ENCODE peak calls at places on chromosomes 5 and 9, in eight cellular contexts. One of them, this sample, is unnamed.

GRCh38 chr5:172426086-172426485 is 28.2 kb downstream of the SH3PXD2B start:
- DNase-seq in NCI-H1436: no peak
- DNase-seq in NCI-H1092 treated with DMSO at 0.1 percent for 48 hours: no peak
- DNase-seq in DMS53: no peak
- DNase-seq in stimulated activated CD8-positive, alpha-beta memory T cell treated with anti-CD3 and anti-CD28 coated beads, Interleukin-7, amount 100 ng/mL, for 48 hours: no peak
- DNase-seq in AG09319: no peak
- DNase-seq in activated gamma-delta T cell treated with anti-CD3 and anti-CD28 coated beads, Interleukin-2, amount 50 U/mL, for 16 hours: no peak
- DNase-seq in NB4: no peak
- DNase-seq in this sample: no peak

GRCh38 chr5:41270423-41271251 is 57.3 kb upstream of the C6 start:
- DNase-seq in NCI-H1436: peak
- DNase-seq in NCI-H1092 treated with DMSO at 0.1 percent for 48 hours: no peak
- DNase-seq in DMS53: peak
- DNase-seq in stimulated activated CD8-positive, alpha-beta memory T cell treated with anti-CD3 and anti-CD28 coated beads, Interleukin-7, amount 100 ng/mL, for 48 hours: no peak
- DNase-seq in AG09319: peak
- DNase-seq in activated gamma-delta T cell treated with anti-CD3 and anti-CD28 coated beads, Interleukin-2, amount 50 U/mL, for 16 hours: no peak
- DNase-seq in NB4: peak
- DNase-seq in this sample: peak

GRCh38 chr5:69329905-69330489 is 2.6 kb downstream of the CCDC125 start:
- DNase-seq in NCI-H1436: no peak
- DNase-seq in NCI-H1092 treated with DMSO at 0.1 percent for 48 hours: no peak
- DNase-seq in DMS53: peak
- DNase-seq in stimulated activated CD8-positive, alpha-beta memory T cell treated with anti-CD3 and anti-CD28 coated beads, Interleukin-7, amount 100 ng/mL, for 48 hours: no peak
- DNase-seq in AG09319: no peak
- DNase-seq in activated gamma-delta T cell treated with anti-CD3 and anti-CD28 coated beads, Interleukin-2, amount 50 U/mL, for 16 hours: no peak
- DNase-seq in NB4: no peak
- DNase-seq in this sample: no peak

GRCh38 chr5:107577551-107577950 is 93.2 kb downstream of the EFNA5 start:
- DNase-seq in NCI-H1436: no peak
- DNase-seq in NCI-H1092 treated with DMSO at 0.1 percent for 48 hours: no peak
- DNase-seq in DMS53: no peak
- DNase-seq in stimulated activated CD8-positive, alpha-beta memory T cell treated with anti-CD3 and anti-CD28 coated beads, Interleukin-7, amount 100 ng/mL, for 48 hours: no peak
- DNase-seq in AG09319: no peak
- DNase-seq in activated gamma-delta T cell treated with anti-CD3 and anti-CD28 coated beads, Interleukin-2, amount 50 U/mL, for 16 hours: no peak
- DNase-seq in NB4: no peak
- DNase-seq in this sample: no peak

GRCh38 chr5:167950126-167950721 is 341.2 kb upstream of the WWC1 start:
- DNase-seq in NCI-H1436: no peak
- DNase-seq in NCI-H1092 treated with DMSO at 0.1 percent for 48 hours: no peak
- DNase-seq in DMS53: no peak
- DNase-seq in stimulated activated CD8-positive, alpha-beta memory T cell treated with anti-CD3 and anti-CD28 coated beads, Interleukin-7, amount 100 ng/mL, for 48 hours: no peak
- DNase-seq in AG09319: no peak
- DNase-seq in activated gamma-delta T cell treated with anti-CD3 and anti-CD28 coated beads, Interleukin-2, amount 50 U/mL, for 16 hours: no peak
- DNase-seq in NB4: no peak
- DNase-seq in this sample: no peak

GRCh38 chr9:114446036-114446435 is 58.3 kb upstream of the AKNA start:
- DNase-seq in NCI-H1436: no peak
- DNase-seq in NCI-H1092 treated with DMSO at 0.1 percent for 48 hours: no peak
- DNase-seq in DMS53: no peak
- DNase-seq in stimulated activated CD8-positive, alpha-beta memory T cell treated with anti-CD3 and anti-CD28 coated beads, Interleukin-7, amount 100 ng/mL, for 48 hours: no peak
- DNase-seq in AG09319: no peak
- DNase-seq in activated gamma-delta T cell treated with anti-CD3 and anti-CD28 coated beads, Interleukin-2, amount 50 U/mL, for 16 hours: no peak
- DNase-seq in NB4: no peak
- DNase-seq in this sample: no peak

GRCh38 chr9:27441741-27442070 is 82.4 kb upstream of the IFNK start:
- DNase-seq in NCI-H1436: no peak
- DNase-seq in NCI-H1092 treated with DMSO at 0.1 percent for 48 hours: no peak
- DNase-seq in DMS53: no peak
- DNase-seq in stimulated activated CD8-positive, alpha-beta memory T cell treated with anti-CD3 and anti-CD28 coated beads, Interleukin-7, amount 100 ng/mL, for 48 hours: no peak
- DNase-seq in AG09319: no peak
- DNase-seq in activated gamma-delta T cell treated with anti-CD3 and anti-CD28 coated beads, Interleukin-2, amount 50 U/mL, for 16 hours: no peak
- DNase-seq in NB4: no peak
- DNase-seq in this sample: no peak

GRCh38 chr5:134521831-134522230 is 3.6 kb upstream of the JADE2 start:
- DNase-seq in NCI-H1436: no peak
- DNase-seq in NCI-H1092 treated with DMSO at 0.1 percent for 48 hours: no peak
- DNase-seq in DMS53: no peak
- DNase-seq in stimulated activated CD8-positive, alpha-beta memory T cell treated with anti-CD3 and anti-CD28 coated beads, Interleukin-7, amount 100 ng/mL, for 48 hours: no peak
- DNase-seq in AG09319: no peak
- DNase-seq in activated gamma-delta T cell treated with anti-CD3 and anti-CD28 coated beads, Interleukin-2, amount 50 U/mL, for 16 hours: no peak
- DNase-seq in NB4: peak
- DNase-seq in this sample: no peak

GRCh38 chr5:65986050-65986451 is 59.7 kb downstream of the ERBIN start:
- DNase-seq in NCI-H1436: no peak
- DNase-seq in NCI-H1092 treated with DMSO at 0.1 percent for 48 hours: no peak
- DNase-seq in DMS53: no peak
- DNase-seq in stimulated activated CD8-positive, alpha-beta memory T cell treated with anti-CD3 and anti-CD28 coated beads, Interleukin-7, amount 100 ng/mL, for 48 hours: no peak
- DNase-seq in AG09319: no peak
- DNase-seq in activated gamma-delta T cell treated with anti-CD3 and anti-CD28 coated beads, Interleukin-2, amount 50 U/mL, for 16 hours: no peak
- DNase-seq in NB4: no peak
- DNase-seq in this sample: no peak

GRCh38 chr5:73698011-73698410 is 72.0 kb downstream of the ARHGEF28 start:
- DNase-seq in NCI-H1436: no peak
- DNase-seq in NCI-H1092 treated with DMSO at 0.1 percent for 48 hours: no peak
- DNase-seq in DMS53: no peak
- DNase-seq in stimulated activated CD8-positive, alpha-beta memory T cell treated with anti-CD3 and anti-CD28 coated beads, Interleukin-7, amount 100 ng/mL, for 48 hours: no peak
- DNase-seq in AG09319: no peak
- DNase-seq in activated gamma-delta T cell treated with anti-CD3 and anti-CD28 coated beads, Interleukin-2, amount 50 U/mL, for 16 hours: no peak
- DNase-seq in NB4: no peak
- DNase-seq in this sample: no peak

GRCh38 chr5:58925627-58926545 is 343.0 kb downstream of the RAB3C start:
- DNase-seq in NCI-H1436: peak
- DNase-seq in NCI-H1092 treated with DMSO at 0.1 percent for 48 hours: peak
- DNase-seq in DMS53: no peak
- DNase-seq in stimulated activated CD8-positive, alpha-beta memory T cell treated with anti-CD3 and anti-CD28 coated beads, Interleukin-7, amount 100 ng/mL, for 48 hours: no peak
- DNase-seq in AG09319: no peak
- DNase-seq in activated gamma-delta T cell treated with anti-CD3 and anti-CD28 coated beads, Interleukin-2, amount 50 U/mL, for 16 hours: no peak
- DNase-seq in NB4: no peak
- DNase-seq in this sample: no peak

GRCh38 chr5:1224631-1225030 is 550 bp upstream of the SLC6A18 start:
- DNase-seq in NCI-H1436: no peak
- DNase-seq in NCI-H1092 treated with DMSO at 0.1 percent for 48 hours: no peak
- DNase-seq in DMS53: no peak
- DNase-seq in stimulated activated CD8-positive, alpha-beta memory T cell treated with anti-CD3 and anti-CD28 coated beads, Interleukin-7, amount 100 ng/mL, for 48 hours: no peak
- DNase-seq in AG09319: no peak
- DNase-seq in activated gamma-delta T cell treated with anti-CD3 and anti-CD28 coated beads, Interleukin-2, amount 50 U/mL, for 16 hours: no peak
- DNase-seq in NB4: no peak
- DNase-seq in this sample: no peak

GRCh38 chr5:88826959-88827585 is 55.9 kb downstream of the MEF2C start:
- DNase-seq in NCI-H1436: no peak
- DNase-seq in NCI-H1092 treated with DMSO at 0.1 percent for 48 hours: no peak
- DNase-seq in DMS53: no peak
- DNase-seq in stimulated activated CD8-positive, alpha-beta memory T cell treated with anti-CD3 and anti-CD28 coated beads, Interleukin-7, amount 100 ng/mL, for 48 hours: no peak
- DNase-seq in AG09319: no peak
- DNase-seq in activated gamma-delta T cell treated with anti-CD3 and anti-CD28 coated beads, Interleukin-2, amount 50 U/mL, for 16 hours: no peak
- DNase-seq in NB4: peak
- DNase-seq in this sample: no peak

GRCh38 chr5:6449465-6450158 is 953 bp downstream of the UBE2QL1 start:
- DNase-seq in NCI-H1436: no peak
- DNase-seq in NCI-H1092 treated with DMSO at 0.1 percent for 48 hours: no peak
- DNase-seq in DMS53: no peak
- DNase-seq in stimulated activated CD8-positive, alpha-beta memory T cell treated with anti-CD3 and anti-CD28 coated beads, Interleukin-7, amount 100 ng/mL, for 48 hours: no peak
- DNase-seq in AG09319: no peak
- DNase-seq in activated gamma-delta T cell treated with anti-CD3 and anti-CD28 coated beads, Interleukin-2, amount 50 U/mL, for 16 hours: no peak
- DNase-seq in NB4: no peak
- DNase-seq in this sample: no peak

GRCh38 chr5:67969631-67970030 is 245.9 kb upstream of the PIK3R1 start:
- DNase-seq in NCI-H1436: no peak
- DNase-seq in NCI-H1092 treated with DMSO at 0.1 percent for 48 hours: no peak
- DNase-seq in DMS53: no peak
- DNase-seq in stimulated activated CD8-positive, alpha-beta memory T cell treated with anti-CD3 and anti-CD28 coated beads, Interleukin-7, amount 100 ng/mL, for 48 hours: no peak
- DNase-seq in AG09319: no peak
- DNase-seq in activated gamma-delta T cell treated with anti-CD3 and anti-CD28 coated beads, Interleukin-2, amount 50 U/mL, for 16 hours: no peak
- DNase-seq in NB4: no peak
- DNase-seq in this sample: no peak

GRCh38 chr5:132827943-132828673 is 2.3 kb downstream of the SHROOM1 start:
- DNase-seq in NCI-H1436: no peak
- DNase-seq in NCI-H1092 treated with DMSO at 0.1 percent for 48 hours: no peak
- DNase-seq in DMS53: no peak
- DNase-seq in stimulated activated CD8-positive, alpha-beta memory T cell treated with anti-CD3 and anti-CD28 coated beads, Interleukin-7, amount 100 ng/mL, for 48 hours: no peak
- DNase-seq in AG09319: no peak
- DNase-seq in activated gamma-delta T cell treated with anti-CD3 and anti-CD28 coated beads, Interleukin-2, amount 50 U/mL, for 16 hours: no peak
- DNase-seq in NB4: no peak
- DNase-seq in this sample: no peak

GRCh38 chr5:90473321-90474234 is 993 bp downstream of the MBLAC2 start:
- DNase-seq in NCI-H1436: no peak
- DNase-seq in NCI-H1092 treated with DMSO at 0.1 percent for 48 hours: peak
- DNase-seq in DMS53: peak
- DNase-seq in stimulated activated CD8-positive, alpha-beta memory T cell treated with anti-CD3 and anti-CD28 coated beads, Interleukin-7, amount 100 ng/mL, for 48 hours: peak
- DNase-seq in AG09319: peak
- DNase-seq in activated gamma-delta T cell treated with anti-CD3 and anti-CD28 coated beads, Interleukin-2, amount 50 U/mL, for 16 hours: peak
- DNase-seq in NB4: peak
- DNase-seq in this sample: peak

GRCh38 chr5:117805058-117805457 is 1183.3 kb downstream of the DTWD2 start:
- DNase-seq in NCI-H1436: no peak
- DNase-seq in NCI-H1092 treated with DMSO at 0.1 percent for 48 hours: no peak
- DNase-seq in DMS53: no peak
- DNase-seq in stimulated activated CD8-positive, alpha-beta memory T cell treated with anti-CD3 and anti-CD28 coated beads, Interleukin-7, amount 100 ng/mL, for 48 hours: no peak
- DNase-seq in AG09319: no peak
- DNase-seq in activated gamma-delta T cell treated with anti-CD3 and anti-CD28 coated beads, Interleukin-2, amount 50 U/mL, for 16 hours: no peak
- DNase-seq in NB4: no peak
- DNase-seq in this sample: no peak

GRCh38 chr5:164335837-164336236 is 830.4 kb downstream of the MAT2B start:
- DNase-seq in NCI-H1436: no peak
- DNase-seq in NCI-H1092 treated with DMSO at 0.1 percent for 48 hours: no peak
- DNase-seq in DMS53: no peak
- DNase-seq in stimulated activated CD8-positive, alpha-beta memory T cell treated with anti-CD3 and anti-CD28 coated beads, Interleukin-7, amount 100 ng/mL, for 48 hours: no peak
- DNase-seq in AG09319: no peak
- DNase-seq in activated gamma-delta T cell treated with anti-CD3 and anti-CD28 coated beads, Interleukin-2, amount 50 U/mL, for 16 hours: no peak
- DNase-seq in NB4: no peak
- DNase-seq in this sample: no peak

GRCh38 chr5:151686673-151687378 is at the start of gene SPARC:
- DNase-seq in NCI-H1436: no peak
- DNase-seq in NCI-H1092 treated with DMSO at 0.1 percent for 48 hours: no peak
- DNase-seq in DMS53: no peak
- DNase-seq in stimulated activated CD8-positive, alpha-beta memory T cell treated with anti-CD3 and anti-CD28 coated beads, Interleukin-7, amount 100 ng/mL, for 48 hours: no peak
- DNase-seq in AG09319: peak
- DNase-seq in activated gamma-delta T cell treated with anti-CD3 and anti-CD28 coated beads, Interleukin-2, amount 50 U/mL, for 16 hours: no peak
- DNase-seq in NB4: peak
- DNase-seq in this sample: peak

GRCh38 chr9:136373300-136374182 is at the start of gene CARD9:
- DNase-seq in NCI-H1436: no peak
- DNase-seq in NCI-H1092 treated with DMSO at 0.1 percent for 48 hours: no peak
- DNase-seq in DMS53: peak
- DNase-seq in stimulated activated CD8-positive, alpha-beta memory T cell treated with anti-CD3 and anti-CD28 coated beads, Interleukin-7, amount 100 ng/mL, for 48 hours: no peak
- DNase-seq in AG09319: no peak
- DNase-seq in activated gamma-delta T cell treated with anti-CD3 and anti-CD28 coated beads, Interleukin-2, amount 50 U/mL, for 16 hours: no peak
- DNase-seq in NB4: peak
- DNase-seq in this sample: peak

GRCh38 chr9:2262809-2263510 is 247.8 kb downstream of the SMARCA2 start:
- DNase-seq in NCI-H1436: no peak
- DNase-seq in NCI-H1092 treated with DMSO at 0.1 percent for 48 hours: no peak
- DNase-seq in DMS53: no peak
- DNase-seq in stimulated activated CD8-positive, alpha-beta memory T cell treated with anti-CD3 and anti-CD28 coated beads, Interleukin-7, amount 100 ng/mL, for 48 hours: no peak
- DNase-seq in AG09319: no peak
- DNase-seq in activated gamma-delta T cell treated with anti-CD3 and anti-CD28 coated beads, Interleukin-2, amount 50 U/mL, for 16 hours: no peak
- DNase-seq in NB4: no peak
- DNase-seq in this sample: no peak

GRCh38 chr5:111563041-111563822 is 50.9 kb upstream of the STARD4 start:
- DNase-seq in NCI-H1436: no peak
- DNase-seq in NCI-H1092 treated with DMSO at 0.1 percent for 48 hours: no peak
- DNase-seq in DMS53: no peak
- DNase-seq in stimulated activated CD8-positive, alpha-beta memory T cell treated with anti-CD3 and anti-CD28 coated beads, Interleukin-7, amount 100 ng/mL, for 48 hours: no peak
- DNase-seq in AG09319: peak
- DNase-seq in activated gamma-delta T cell treated with anti-CD3 and anti-CD28 coated beads, Interleukin-2, amount 50 U/mL, for 16 hours: no peak
- DNase-seq in NB4: no peak
- DNase-seq in this sample: peak

GRCh38 chr5:59608745-59609144 is 284.8 kb downstream of the PDE4D start:
- DNase-seq in NCI-H1436: no peak
- DNase-seq in NCI-H1092 treated with DMSO at 0.1 percent for 48 hours: no peak
- DNase-seq in DMS53: no peak
- DNase-seq in stimulated activated CD8-positive, alpha-beta memory T cell treated with anti-CD3 and anti-CD28 coated beads, Interleukin-7, amount 100 ng/mL, for 48 hours: no peak
- DNase-seq in AG09319: no peak
- DNase-seq in activated gamma-delta T cell treated with anti-CD3 and anti-CD28 coated beads, Interleukin-2, amount 50 U/mL, for 16 hours: no peak
- DNase-seq in NB4: peak
- DNase-seq in this sample: no peak

GRCh38 chr5:149264432-149265069 is 7.1 kb upstream of the AFAP1L1 start:
- DNase-seq in NCI-H1436: peak
- DNase-seq in NCI-H1092 treated with DMSO at 0.1 percent for 48 hours: no peak
- DNase-seq in DMS53: peak
- DNase-seq in stimulated activated CD8-positive, alpha-beta memory T cell treated with anti-CD3 and anti-CD28 coated beads, Interleukin-7, amount 100 ng/mL, for 48 hours: no peak
- DNase-seq in AG09319: no peak
- DNase-seq in activated gamma-delta T cell treated with anti-CD3 and anti-CD28 coated beads, Interleukin-2, amount 50 U/mL, for 16 hours: no peak
- DNase-seq in NB4: no peak
- DNase-seq in this sample: peak

GRCh38 chr5:96338624-96339023 is 94.4 kb downstream of the PCSK1 start:
- DNase-seq in NCI-H1436: no peak
- DNase-seq in NCI-H1092 treated with DMSO at 0.1 percent for 48 hours: no peak
- DNase-seq in DMS53: no peak
- DNase-seq in stimulated activated CD8-positive, alpha-beta memory T cell treated with anti-CD3 and anti-CD28 coated beads, Interleukin-7, amount 100 ng/mL, for 48 hours: no peak
- DNase-seq in AG09319: no peak
- DNase-seq in activated gamma-delta T cell treated with anti-CD3 and anti-CD28 coated beads, Interleukin-2, amount 50 U/mL, for 16 hours: no peak
- DNase-seq in NB4: no peak
- DNase-seq in this sample: no peak

GRCh38 chr5:102222772-102223171 is 73.3 kb downstream of the SLCO4C1 start:
- DNase-seq in NCI-H1436: no peak
- DNase-seq in NCI-H1092 treated with DMSO at 0.1 percent for 48 hours: no peak
- DNase-seq in DMS53: peak
- DNase-seq in stimulated activated CD8-positive, alpha-beta memory T cell treated with anti-CD3 and anti-CD28 coated beads, Interleukin-7, amount 100 ng/mL, for 48 hours: no peak
- DNase-seq in AG09319: no peak
- DNase-seq in activated gamma-delta T cell treated with anti-CD3 and anti-CD28 coated beads, Interleukin-2, amount 50 U/mL, for 16 hours: no peak
- DNase-seq in NB4: no peak
- DNase-seq in this sample: no peak

GRCh38 chr9:37943329-37944265 is 39.7 kb upstream of the SLC25A51 start:
- DNase-seq in NCI-H1436: no peak
- DNase-seq in NCI-H1092 treated with DMSO at 0.1 percent for 48 hours: no peak
- DNase-seq in DMS53: no peak
- DNase-seq in stimulated activated CD8-positive, alpha-beta memory T cell treated with anti-CD3 and anti-CD28 coated beads, Interleukin-7, amount 100 ng/mL, for 48 hours: no peak
- DNase-seq in AG09319: peak
- DNase-seq in activated gamma-delta T cell treated with anti-CD3 and anti-CD28 coated beads, Interleukin-2, amount 50 U/mL, for 16 hours: no peak
- DNase-seq in NB4: no peak
- DNase-seq in this sample: peak

GRCh38 chr9:124366476-124367220 is 48.6 kb downstream of the PSMB7 start:
- DNase-seq in NCI-H1436: no peak
- DNase-seq in NCI-H1092 treated with DMSO at 0.1 percent for 48 hours: no peak
- DNase-seq in DMS53: no peak
- DNase-seq in stimulated activated CD8-positive, alpha-beta memory T cell treated with anti-CD3 and anti-CD28 coated beads, Interleukin-7, amount 100 ng/mL, for 48 hours: no peak
- DNase-seq in AG09319: no peak
- DNase-seq in activated gamma-delta T cell treated with anti-CD3 and anti-CD28 coated beads, Interleukin-2, amount 50 U/mL, for 16 hours: no peak
- DNase-seq in NB4: no peak
- DNase-seq in this sample: no peak

GRCh38 chr5:147403659-147404640 is 105.9 kb downstream of the DPYSL3 start:
- DNase-seq in NCI-H1436: no peak
- DNase-seq in NCI-H1092 treated with DMSO at 0.1 percent for 48 hours: no peak
- DNase-seq in DMS53: peak
- DNase-seq in stimulated activated CD8-positive, alpha-beta memory T cell treated with anti-CD3 and anti-CD28 coated beads, Interleukin-7, amount 100 ng/mL, for 48 hours: no peak
- DNase-seq in AG09319: peak
- DNase-seq in activated gamma-delta T cell treated with anti-CD3 and anti-CD28 coated beads, Interleukin-2, amount 50 U/mL, for 16 hours: no peak
- DNase-seq in NB4: peak
- DNase-seq in this sample: no peak

GRCh38 chr5:152514827-152515397 is 109.8 kb upstream of the NMUR2 start:
- DNase-seq in NCI-H1436: peak
- DNase-seq in NCI-H1092 treated with DMSO at 0.1 percent for 48 hours: peak
- DNase-seq in DMS53: peak
- DNase-seq in stimulated activated CD8-positive, alpha-beta memory T cell treated with anti-CD3 and anti-CD28 coated beads, Interleukin-7, amount 100 ng/mL, for 48 hours: no peak
- DNase-seq in AG09319: no peak
- DNase-seq in activated gamma-delta T cell treated with anti-CD3 and anti-CD28 coated beads, Interleukin-2, amount 50 U/mL, for 16 hours: no peak
- DNase-seq in NB4: peak
- DNase-seq in this sample: no peak

GRCh38 chr5:98309785-98310566 is 463.5 kb upstream of the RGMB start:
- DNase-seq in NCI-H1436: no peak
- DNase-seq in NCI-H1092 treated with DMSO at 0.1 percent for 48 hours: no peak
- DNase-seq in DMS53: peak
- DNase-seq in stimulated activated CD8-positive, alpha-beta memory T cell treated with anti-CD3 and anti-CD28 coated beads, Interleukin-7, amount 100 ng/mL, for 48 hours: no peak
- DNase-seq in AG09319: peak
- DNase-seq in activated gamma-delta T cell treated with anti-CD3 and anti-CD28 coated beads, Interleukin-2, amount 50 U/mL, for 16 hours: no peak
- DNase-seq in NB4: peak
- DNase-seq in this sample: no peak

GRCh38 chr5:97624861-97625260 is 441.8 kb upstream of the RIOK2 start:
- DNase-seq in NCI-H1436: no peak
- DNase-seq in NCI-H1092 treated with DMSO at 0.1 percent for 48 hours: no peak
- DNase-seq in DMS53: no peak
- DNase-seq in stimulated activated CD8-positive, alpha-beta memory T cell treated with anti-CD3 and anti-CD28 coated beads, Interleukin-7, amount 100 ng/mL, for 48 hours: no peak
- DNase-seq in AG09319: no peak
- DNase-seq in activated gamma-delta T cell treated with anti-CD3 and anti-CD28 coated beads, Interleukin-2, amount 50 U/mL, for 16 hours: no peak
- DNase-seq in NB4: no peak
- DNase-seq in this sample: no peak

GRCh38 chr5:66807743-66808142 is 211.6 kb downstream of the MAST4 start:
- DNase-seq in NCI-H1436: no peak
- DNase-seq in NCI-H1092 treated with DMSO at 0.1 percent for 48 hours: peak
- DNase-seq in DMS53: peak
- DNase-seq in stimulated activated CD8-positive, alpha-beta memory T cell treated with anti-CD3 and anti-CD28 coated beads, Interleukin-7, amount 100 ng/mL, for 48 hours: no peak
- DNase-seq in AG09319: peak
- DNase-seq in activated gamma-delta T cell treated with anti-CD3 and anti-CD28 coated beads, Interleukin-2, amount 50 U/mL, for 16 hours: no peak
- DNase-seq in NB4: peak
- DNase-seq in this sample: peak

This sample was measured in BE2C.